ENCODE peak calls at places on chromosome 7, in six cellular contexts. T is NCI-H2081 treated with DMSO at 0.1 percent for 48 hours, S is HCEC 1CT, A is RPMI8226, K is occipital lobe, N is dorsolateral prefrontal cortex. W is an unnamed sample.
A peak's percentile ranks its signal among the peaks of the same experiment; 100 is the strongest.

GRCh38 chr7:142813262-142813661 is 41.6 kb upstream of the EPHB6 start:
- DNase-seq in S (peak; percentile 29), K (no peak), T (no peak), A (no peak), N (no peak), W (no peak)

GRCh38 chr7:25262586-25262985 is 34.3 kb upstream of the NPVF start:
- DNase-seq in S (no peak), N (no peak), T (no peak), A (no peak), K (no peak), W (no peak)

GRCh38 chr7:4631021-4631663 is 51.0 kb upstream of the FOXK1 start:
- DNase-seq in A (no peak), T (no peak), N (no peak), K (no peak), S (no peak), W (no peak)

GRCh38 chr7:73707045-73707631 is 12.3 kb downstream of the STX1A start:
- DNase-seq in T (peak; percentile 69), K (peak; percentile 42), N (peak; percentile 51), A (peak; percentile 92), S (no peak), W (peak; percentile 20)

GRCh38 chr7:131769241-131769640 is 212.8 kb upstream of the PODXL start:
- DNase-seq in N (no peak), K (no peak), S (no peak), T (no peak), A (no peak), W (no peak)

GRCh38 chr7:157097569-157097968 is 41.2 kb upstream of the UBE3C start:
- DNase-seq in K (no peak), A (peak; percentile 70), N (no peak), S (no peak), T (no peak), W (no peak)

GRCh38 chr7:26555971-26556830 is 264.5 kb downstream of the SNX10 start:
- DNase-seq in A (no peak), N (no peak), S (no peak), K (no peak), T (no peak), W (no peak)

GRCh38 chr7:51103718-51104117 is 212.9 kb downstream of the COBL start:
- DNase-seq in A (no peak), K (no peak), T (no peak), S (no peak), N (no peak), W (no peak)

GRCh38 chr7:5422324-5423271 is 1.0 kb downstream of the TNRC18 start:
- DNase-seq in T (no peak), K (no peak), S (peak; percentile 43), N (no peak), A (peak; percentile 47), W (no peak)

GRCh38 chr7:112788778-112789343 is 1.3 kb downstream of the TMEM168 start:
- DNase-seq in S (no peak), T (no peak), N (no peak), A (no peak), K (no peak), W (no peak)

GRCh38 chr7:77760809-77761453 is 37.3 kb downstream of the TMEM60 start:
- DNase-seq in N (no peak), A (no peak), T (no peak), S (no peak), K (no peak), W (no peak)

GRCh38 chr7:40676220-40676619 is 541.4 kb downstream of the SUGCT start:
- DNase-seq in T (no peak), A (no peak), N (no peak), S (peak; percentile 61), K (no peak), W (no peak)

GRCh38 chr7:155840909-155841308 is 28.6 kb upstream of the SHH start:
- DNase-seq in N (no peak), K (no peak), S (no peak), T (no peak), A (no peak), W (no peak)

GRCh38 chr7:106312099-106312871 is 27.5 kb upstream of the NAMPT start:
- DNase-seq in N (no peak), S (no peak), K (no peak), A (no peak), T (no peak), W (no peak)

GRCh38 chr7:127885843-127886242 is 145.4 kb downstream of the LRRC4 start:
- DNase-seq in N (no peak), T (no peak), K (peak; percentile 79), S (peak; percentile 58), A (no peak), W (no peak)

GRCh38 chr7:78018541-78019456 is 220.2 kb downstream of the PHTF2 start:
- DNase-seq in T (no peak), A (no peak), N (peak; percentile 23), S (peak; percentile 45), K (peak; percentile 6), W (no peak)

GRCh38 chr7:44073664-44074348 is 8.4 kb upstream of the PGAM2 start:
- DNase-seq in S (no peak), K (peak; percentile 60), A (no peak), N (peak; percentile 63), T (no peak), W (peak; percentile 70)

GRCh38 chr7:20190588-20190987 is 26.6 kb downstream of the MACC1 start:
- DNase-seq in S (no peak), A (no peak), T (no peak), N (no peak), K (no peak), W (no peak)

GRCh38 chr7:103116511-103116910 is 32.4 kb downstream of the NAPEPLD start:
- DNase-seq in A (no peak), N (no peak), S (no peak), K (no peak), T (no peak), W (no peak)

GRCh38 chr7:155804897-155805825 is 7.1 kb downstream of the SHH start:
- DNase-seq in A (peak; percentile 70), K (no peak), S (peak; percentile 34), T (no peak), N (no peak), W (peak; percentile 12)

GRCh38 chr7:114533151-114533550 is 118.5 kb downstream of the FOXP2 start:
- DNase-seq in S (no peak), K (no peak), N (no peak), T (no peak), A (peak; percentile 5), W (no peak)